ENCODE peak calls at places on chromosomes 16 and 17, in eight cellular contexts. X is psoas muscle, U is heart right ventricle, I is body of pancreas, C is PC-3, J is prostate gland, V is neural crest cell, S is esophagus muscularis mucosa. L is an unnamed sample.

GRCh38 chr16:7615565-7615964 is 282.9 kb downstream of the RBFOX1 start:
- DNase-seq in V (no peak), X (no peak), C (no peak), U (no peak), J (no peak), I (no peak), S (no peak), L (no peak)

GRCh38 chr17:83124871-83125514 is 45.6 kb downstream of the METRNL start:
- DNase-seq in V (no peak), J (no peak), U (no peak), X (no peak), I (no peak), C (no peak), S (no peak), L (no peak)

GRCh38 chr16:53502331-53503269 is at the start of gene AKTIP:
- DNase-seq in V (no peak), I (peak; percentile 81), J (peak; percentile 76), S (peak; percentile 91), C (peak; percentile 54), X (peak; percentile 42), U (no peak), L (peak; percentile 40)

GRCh38 chr17:64496786-64497564 is at the start of gene POLG2:
- DNase-seq in C (peak; percentile 98), I (peak; percentile 95), V (peak; percentile 89), U (peak; percentile 92), X (peak; percentile 96), J (peak; percentile 85), S (peak; percentile 97), L (peak; percentile 95)

GRCh38 chr16:90019543-90020259 is 445 bp upstream of the DBNDD1 start:
- DNase-seq in U (no peak), S (no peak), C (peak; percentile 44), V (no peak), X (peak; percentile 45), I (peak; percentile 58), J (no peak), L (peak; percentile 52)

GRCh38 chr16:34054969-34055368 is 595.6 kb downstream of the TP53TG3F start:
- DNase-seq in X (no peak), S (no peak), V (no peak), I (no peak), C (no peak), U (no peak), J (no peak), L (no peak)

GRCh38 chr16:49649013-49649785 is 206.7 kb downstream of the ZNF423 start:
- DNase-seq in C (peak; percentile 8), I (no peak), J (no peak), S (no peak), V (no peak), U (no peak), X (no peak), L (no peak)

GRCh38 chr16:4385789-4386451 is 14.3 kb downstream of the VASN start:
- DNase-seq in I (peak; percentile 10), V (no peak), X (no peak), C (no peak), S (no peak), U (no peak), J (no peak), L (no peak)

GRCh38 chr17:75783069-75783783 is 1.4 kb upstream of the UNK start:
- DNase-seq in J (no peak), I (no peak), S (no peak), U (no peak), V (no peak), C (peak; percentile 97), X (no peak), L (no peak)

GRCh38 chr16:3304370-3304769 is 860 bp downstream of the TIGD7 start:
- DNase-seq in V (no peak), U (no peak), C (no peak), S (no peak), I (no peak), J (no peak), X (no peak), L (no peak)

GRCh38 chr16:50878966-50879615 is 137.2 kb downstream of the CYLD start:
- DNase-seq in V (no peak), S (peak; percentile 90), U (no peak), C (no peak), X (no peak), I (no peak), J (no peak), L (no peak)

GRCh38 chr17:39688945-39689344 is 1.1 kb upstream of the PGAP3 start:
- DNase-seq in J (no peak), S (no peak), U (no peak), X (no peak), C (no peak), I (no peak), V (no peak), L (no peak)

GRCh38 chr16:3475604-3476375 is 19.5 kb downstream of the C16orf90 start:
- DNase-seq in J (no peak), C (no peak), U (no peak), I (no peak), X (no peak), V (no peak), S (no peak), L (no peak)

GRCh38 chr17:57561072-57561861 is 183.8 kb downstream of the CCDC182 start:
- DNase-seq in S (no peak), X (no peak), V (no peak), U (no peak), I (no peak), C (no peak), J (no peak), L (no peak)

GRCh38 chr17:74619077-74619673 is 4.4 kb downstream of the CD300E start:
- DNase-seq in V (no peak), U (no peak), S (no peak), C (no peak), I (no peak), X (peak; percentile 39), J (no peak), L (no peak)

GRCh38 chr17:60941028-60941427 is 263.4 kb downstream of the BCAS3 start:
- DNase-seq in S (no peak), V (no peak), X (peak; percentile 21), J (no peak), C (no peak), I (peak; percentile 17), U (peak; percentile 84), L (no peak)

GRCh38 chr16:87425941-87426340 is 33.8 kb downstream of the MAP1LC3B start:
- DNase-seq in S (no peak), J (no peak), V (no peak), X (no peak), I (no peak), C (no peak), U (no peak), L (no peak)

GRCh38 chr17:50542795-50543774 is 3.9 kb upstream of the SPATA20 start:
- DNase-seq in X (no peak), J (peak; percentile 89), I (peak; percentile 97), S (no peak), U (no peak), V (no peak), C (peak; percentile 75), L (no peak)

GRCh38 chr16:67024384-67024896 is 4.5 kb upstream of the CBFB start:
- DNase-seq in I (no peak), X (no peak), C (no peak), V (no peak), J (no peak), U (no peak), S (no peak), L (no peak)

GRCh38 chr16:49574826-49575225 is 201.2 kb downstream of the C16orf78 start:
- DNase-seq in J (no peak), U (no peak), I (no peak), V (no peak), X (no peak), S (no peak), C (no peak), L (no peak)

GRCh38 chr16:84907046-84907445 is 87.3 kb downstream of the CRISPLD2 start:
- DNase-seq in C (no peak), V (no peak), X (no peak), U (no peak), S (no peak), I (no peak), J (no peak), L (no peak)

GRCh38 chr17:16398270-16399267 is 16.8 kb upstream of the TRPV2 start:
- DNase-seq in V (no peak), J (no peak), U (no peak), C (peak; percentile 75), X (no peak), I (peak; percentile 38), S (no peak), L (no peak)

GRCh38 chr17:69342896-69343644 is 16.1 kb upstream of the ABCA5 start:
- DNase-seq in I (peak; percentile 63), C (no peak), X (no peak), U (no peak), S (no peak), V (no peak), J (no peak), L (no peak)

GRCh38 chr16:79283578-79283977 is 317.0 kb downstream of the MAF start:
- DNase-seq in C (no peak), S (no peak), I (no peak), X (no peak), U (no peak), V (no peak), J (no peak), L (no peak)

GRCh38 chr17:51166987-51167931 is 1.0 kb downstream of the NME2 start:
- DNase-seq in I (peak; percentile 60), V (peak; percentile 69), X (peak; percentile 64), S (no peak), U (peak; percentile 16), C (peak; percentile 70), J (peak; percentile 14), L (peak; percentile 80)

GRCh38 chr17:17972126-17972951 is at the start of the genes DRC3 and TOM1L2:
- DNase-seq in X (peak; percentile 100), U (peak; percentile 100), J (peak; percentile 100), I (peak; percentile 100), C (peak; percentile 100), V (peak; percentile 99), S (peak; percentile 100), L (peak; percentile 100)
- TF ChIP-seq CTCF in X (no peak), U (no peak), J (peak; percentile 40), I (peak; percentile 33), C (no peak), V (no peak), S (no peak), L (no peak)

GRCh38 chr17:81871387-81872120 is 417 bp upstream of the ARHGDIA start:
- DNase-seq in S (peak; percentile 98), C (peak; percentile 87), X (peak; percentile 96), I (peak; percentile 62), U (peak; percentile 94), V (peak; percentile 88), J (peak; percentile 90), L (peak; percentile 87)
- TF ChIP-seq CTCF in S (peak; percentile 58), C (peak; percentile 39), X (peak; percentile 18), I (peak; percentile 32), U (no peak), V (peak; percentile 39), J (peak; percentile 51), L (no peak)

GRCh38 chr16:8655184-8655717 is 19.2 kb upstream of the ABAT start:
- DNase-seq in S (no peak), J (no peak), V (peak; percentile 32), C (no peak), I (peak; percentile 38), U (no peak), X (no peak), L (no peak)
- TF ChIP-seq CTCF in S (peak; percentile 23), J (no peak), V (peak; percentile 65), C (no peak), I (peak; percentile 34), U (no peak), X (no peak), L (no peak)

DNA sequence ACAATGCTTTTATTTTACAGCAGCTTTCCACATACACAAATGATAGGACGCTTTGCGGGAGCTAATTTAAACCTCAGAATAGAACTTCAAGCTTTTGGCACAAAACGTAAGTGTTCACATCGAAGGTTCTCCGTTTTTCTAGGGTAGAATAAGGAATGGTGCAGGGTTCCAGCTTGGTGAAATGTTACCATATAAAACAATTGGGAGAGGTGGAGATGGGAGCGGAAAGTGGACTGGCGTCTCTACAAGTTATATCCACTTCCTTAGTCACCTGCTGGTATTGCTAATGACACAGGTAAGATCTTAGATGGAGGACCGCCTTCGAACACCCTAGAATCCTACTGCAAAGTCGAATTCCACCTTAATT is 1.7 kb upstream of the NXN start:
- DNase-seq in X (no peak), V (no peak), J (no peak), I (no peak), U (no peak), C (no peak), S (no peak), L (no peak)
- TF ChIP-seq CTCF in X (no peak), V (peak; percentile 9), J (no peak), I (no peak), U (no peak), C (no peak), S (no peak), L (peak; percentile 8)